ENCODE peak calls at places on chromosomes 5 and 9, in six cellular contexts. One of them, this sample, is unnamed.

GRCh38 chr5:154302181-154302580 is 111.6 kb downstream of the GALNT10 start:
- DNase-seq in Calu3: no peak
- DNase-seq in CD4-positive, alpha-beta T cell: no peak
- DNase-seq in activated B cell treated with CpG ODN at 0.5 μM for 24 hours: no peak
- DNase-seq in tibial nerve: no peak
- DNase-seq in colonic mucosa: no peak
- DNase-seq in this sample: no peak

GRCh38 chr5:23332650-23333251 is 174.7 kb upstream of the PRDM9 start:
- DNase-seq in Calu3: no peak
- DNase-seq in CD4-positive, alpha-beta T cell: no peak
- DNase-seq in activated B cell treated with CpG ODN at 0.5 μM for 24 hours: no peak
- DNase-seq in tibial nerve: no peak
- DNase-seq in colonic mucosa: no peak
- DNase-seq in this sample: no peak

GRCh38 chr5:76331139-76331538 is 71.9 kb upstream of the IQGAP2 start:
- DNase-seq in Calu3: no peak
- DNase-seq in CD4-positive, alpha-beta T cell: peak
- DNase-seq in activated B cell treated with CpG ODN at 0.5 μM for 24 hours: no peak
- DNase-seq in tibial nerve: no peak
- DNase-seq in colonic mucosa: no peak
- DNase-seq in this sample: no peak

GRCh38 chr5:77882670-77883257 is 106.6 kb upstream of the TBCA start:
- DNase-seq in Calu3: no peak
- DNase-seq in CD4-positive, alpha-beta T cell: no peak
- DNase-seq in activated B cell treated with CpG ODN at 0.5 μM for 24 hours: no peak
- DNase-seq in tibial nerve: no peak
- DNase-seq in colonic mucosa: no peak
- DNase-seq in this sample: no peak

GRCh38 chr9:69877852-69878507 is 57.4 kb downstream of the CFAP95 start:
- DNase-seq in Calu3: no peak
- DNase-seq in CD4-positive, alpha-beta T cell: no peak
- DNase-seq in activated B cell treated with CpG ODN at 0.5 μM for 24 hours: no peak
- DNase-seq in tibial nerve: no peak
- DNase-seq in colonic mucosa: no peak
- DNase-seq in this sample: no peak

GRCh38 chr5:59547731-59548130 is 345.8 kb downstream of the PDE4D start:
- DNase-seq in Calu3: no peak
- DNase-seq in CD4-positive, alpha-beta T cell: no peak
- DNase-seq in activated B cell treated with CpG ODN at 0.5 μM for 24 hours: no peak
- DNase-seq in tibial nerve: no peak
- DNase-seq in colonic mucosa: no peak
- DNase-seq in this sample: no peak

GRCh38 chr5:124583469-124584350 is 162.7 kb downstream of the ZNF608 start:
- DNase-seq in Calu3: peak
- DNase-seq in CD4-positive, alpha-beta T cell: no peak
- DNase-seq in activated B cell treated with CpG ODN at 0.5 μM for 24 hours: peak
- DNase-seq in tibial nerve: no peak
- DNase-seq in colonic mucosa: peak
- DNase-seq in this sample: no peak

GRCh38 chr9:6584881-6585597 is 60.5 kb downstream of the GLDC start:
- DNase-seq in Calu3: no peak
- DNase-seq in CD4-positive, alpha-beta T cell: no peak
- DNase-seq in activated B cell treated with CpG ODN at 0.5 μM for 24 hours: no peak
- DNase-seq in tibial nerve: no peak
- DNase-seq in colonic mucosa: no peak
- DNase-seq in this sample: no peak

GRCh38 chr9:136083558-136084190 is 11.4 kb downstream of the NACC2 start:
- DNase-seq in Calu3: no peak
- DNase-seq in CD4-positive, alpha-beta T cell: no peak
- DNase-seq in activated B cell treated with CpG ODN at 0.5 μM for 24 hours: no peak
- DNase-seq in tibial nerve: no peak
- DNase-seq in colonic mucosa: no peak
- DNase-seq in this sample: no peak

GRCh38 chr5:143094087-143094511 is 309.4 kb downstream of the NR3C1 start:
- DNase-seq in Calu3: no peak
- DNase-seq in CD4-positive, alpha-beta T cell: no peak
- DNase-seq in activated B cell treated with CpG ODN at 0.5 μM for 24 hours: no peak
- DNase-seq in tibial nerve: no peak
- DNase-seq in colonic mucosa: no peak
- DNase-seq in this sample: no peak

GRCh38 chr5:31496891-31497290 is 35.0 kb downstream of the DROSHA start:
- DNase-seq in Calu3: no peak
- DNase-seq in CD4-positive, alpha-beta T cell: no peak
- DNase-seq in activated B cell treated with CpG ODN at 0.5 μM for 24 hours: no peak
- DNase-seq in tibial nerve: no peak
- DNase-seq in colonic mucosa: no peak
- DNase-seq in this sample: no peak

GRCh38 chr5:151148583-151148982 is 9.0 kb downstream of the ANXA6 start:
- DNase-seq in Calu3: no peak
- DNase-seq in CD4-positive, alpha-beta T cell: no peak
- DNase-seq in activated B cell treated with CpG ODN at 0.5 μM for 24 hours: no peak
- DNase-seq in tibial nerve: no peak
- DNase-seq in colonic mucosa: no peak
- DNase-seq in this sample: no peak

GRCh38 chr5:177389368-177390169 is 5.3 kb downstream of the SLC34A1 start:
- DNase-seq in Calu3: peak
- DNase-seq in CD4-positive, alpha-beta T cell: no peak
- DNase-seq in activated B cell treated with CpG ODN at 0.5 μM for 24 hours: no peak
- DNase-seq in tibial nerve: no peak
- DNase-seq in colonic mucosa: peak
- DNase-seq in this sample: no peak

GRCh38 chr5:83035373-83036170 is 41.6 kb downstream of the TMEM167A start:
- DNase-seq in Calu3: no peak
- DNase-seq in CD4-positive, alpha-beta T cell: no peak
- DNase-seq in activated B cell treated with CpG ODN at 0.5 μM for 24 hours: no peak
- DNase-seq in tibial nerve: no peak
- DNase-seq in colonic mucosa: no peak
- DNase-seq in this sample: no peak

GRCh38 chr5:16616536-16617271 is at the start of gene RETREG1:
- DNase-seq in Calu3: peak
- DNase-seq in CD4-positive, alpha-beta T cell: peak
- DNase-seq in activated B cell treated with CpG ODN at 0.5 μM for 24 hours: peak
- DNase-seq in tibial nerve: peak
- DNase-seq in colonic mucosa: peak
- DNase-seq in this sample: peak

GRCh38 chr9:134660407-134660806 is 18.8 kb downstream of the COL5A1 start:
- DNase-seq in Calu3: no peak
- DNase-seq in CD4-positive, alpha-beta T cell: no peak
- DNase-seq in activated B cell treated with CpG ODN at 0.5 μM for 24 hours: no peak
- DNase-seq in tibial nerve: no peak
- DNase-seq in colonic mucosa: no peak
- DNase-seq in this sample: no peak

GRCh38 chr5:79454043-79454442 is 59.9 kb downstream of the HOMER1 start:
- DNase-seq in Calu3: no peak
- DNase-seq in CD4-positive, alpha-beta T cell: no peak
- DNase-seq in activated B cell treated with CpG ODN at 0.5 μM for 24 hours: no peak
- DNase-seq in tibial nerve: no peak
- DNase-seq in colonic mucosa: no peak
- DNase-seq in this sample: no peak

GRCh38 chr5:35138232-35138631 is 90.5 kb upstream of the AGXT2 start:
- DNase-seq in Calu3: no peak
- DNase-seq in CD4-positive, alpha-beta T cell: no peak
- DNase-seq in activated B cell treated with CpG ODN at 0.5 μM for 24 hours: no peak
- DNase-seq in tibial nerve: no peak
- DNase-seq in colonic mucosa: no peak
- DNase-seq in this sample: no peak

GRCh38 chr9:130893250-130894101 is 3.1 kb downstream of the QRFP start:
- DNase-seq in Calu3: no peak
- DNase-seq in CD4-positive, alpha-beta T cell: no peak
- DNase-seq in activated B cell treated with CpG ODN at 0.5 μM for 24 hours: no peak
- DNase-seq in tibial nerve: no peak
- DNase-seq in colonic mucosa: no peak
- DNase-seq in this sample: no peak

GRCh38 chr5:78734094-78734845 is 85.7 kb upstream of the LHFPL2 start:
- DNase-seq in Calu3: peak
- DNase-seq in CD4-positive, alpha-beta T cell: no peak
- DNase-seq in activated B cell treated with CpG ODN at 0.5 μM for 24 hours: no peak
- DNase-seq in tibial nerve: no peak
- DNase-seq in colonic mucosa: no peak
- DNase-seq in this sample: no peak

GRCh38 chr5:136208946-136209345 is 16.0 kb upstream of the SMIM32 start:
- DNase-seq in Calu3: no peak
- DNase-seq in CD4-positive, alpha-beta T cell: no peak
- DNase-seq in activated B cell treated with CpG ODN at 0.5 μM for 24 hours: no peak
- DNase-seq in tibial nerve: no peak
- DNase-seq in colonic mucosa: no peak
- DNase-seq in this sample: no peak

GRCh38 chr5:87876616-87877015 is 392.0 kb downstream of the TMEM161B start:
- DNase-seq in Calu3: no peak
- DNase-seq in CD4-positive, alpha-beta T cell: no peak
- DNase-seq in activated B cell treated with CpG ODN at 0.5 μM for 24 hours: no peak
- DNase-seq in tibial nerve: no peak
- DNase-seq in colonic mucosa: no peak
- DNase-seq in this sample: no peak

GRCh38 chr9:114072181-114073140 is 5.6 kb downstream of the AMBP start:
- DNase-seq in Calu3: no peak
- DNase-seq in CD4-positive, alpha-beta T cell: no peak
- DNase-seq in activated B cell treated with CpG ODN at 0.5 μM for 24 hours: no peak
- DNase-seq in tibial nerve: no peak
- DNase-seq in colonic mucosa: peak
- DNase-seq in this sample: no peak

GRCh38 chr5:58490397-58491072 is 700 bp upstream of the GAPT start:
- DNase-seq in Calu3: no peak
- DNase-seq in CD4-positive, alpha-beta T cell: no peak
- DNase-seq in activated B cell treated with CpG ODN at 0.5 μM for 24 hours: no peak
- DNase-seq in tibial nerve: no peak
- DNase-seq in colonic mucosa: no peak
- DNase-seq in this sample: no peak

GRCh38 chr9:133485531-133486260 is 6.8 kb upstream of the SLC2A6 start:
- DNase-seq in Calu3: no peak
- DNase-seq in CD4-positive, alpha-beta T cell: no peak
- DNase-seq in activated B cell treated with CpG ODN at 0.5 μM for 24 hours: no peak
- DNase-seq in tibial nerve: no peak
- DNase-seq in colonic mucosa: no peak
- DNase-seq in this sample: no peak

GRCh38 chr5:113043491-113043931 is 66.9 kb downstream of the DCP2 start:
- DNase-seq in Calu3: no peak
- DNase-seq in CD4-positive, alpha-beta T cell: no peak
- DNase-seq in activated B cell treated with CpG ODN at 0.5 μM for 24 hours: no peak
- DNase-seq in tibial nerve: peak
- DNase-seq in colonic mucosa: no peak
- DNase-seq in this sample: peak
- TF ChIP-seq CTCF in Calu3: no peak
- TF ChIP-seq CTCF in CD4-positive, alpha-beta T cell: peak
- TF ChIP-seq CTCF in activated B cell treated with CpG ODN at 0.5 μM for 24 hours: no peak
- TF ChIP-seq CTCF in tibial nerve: no peak
- TF ChIP-seq CTCF in colonic mucosa: no peak
- TF ChIP-seq CTCF in this sample: peak

DNA sequence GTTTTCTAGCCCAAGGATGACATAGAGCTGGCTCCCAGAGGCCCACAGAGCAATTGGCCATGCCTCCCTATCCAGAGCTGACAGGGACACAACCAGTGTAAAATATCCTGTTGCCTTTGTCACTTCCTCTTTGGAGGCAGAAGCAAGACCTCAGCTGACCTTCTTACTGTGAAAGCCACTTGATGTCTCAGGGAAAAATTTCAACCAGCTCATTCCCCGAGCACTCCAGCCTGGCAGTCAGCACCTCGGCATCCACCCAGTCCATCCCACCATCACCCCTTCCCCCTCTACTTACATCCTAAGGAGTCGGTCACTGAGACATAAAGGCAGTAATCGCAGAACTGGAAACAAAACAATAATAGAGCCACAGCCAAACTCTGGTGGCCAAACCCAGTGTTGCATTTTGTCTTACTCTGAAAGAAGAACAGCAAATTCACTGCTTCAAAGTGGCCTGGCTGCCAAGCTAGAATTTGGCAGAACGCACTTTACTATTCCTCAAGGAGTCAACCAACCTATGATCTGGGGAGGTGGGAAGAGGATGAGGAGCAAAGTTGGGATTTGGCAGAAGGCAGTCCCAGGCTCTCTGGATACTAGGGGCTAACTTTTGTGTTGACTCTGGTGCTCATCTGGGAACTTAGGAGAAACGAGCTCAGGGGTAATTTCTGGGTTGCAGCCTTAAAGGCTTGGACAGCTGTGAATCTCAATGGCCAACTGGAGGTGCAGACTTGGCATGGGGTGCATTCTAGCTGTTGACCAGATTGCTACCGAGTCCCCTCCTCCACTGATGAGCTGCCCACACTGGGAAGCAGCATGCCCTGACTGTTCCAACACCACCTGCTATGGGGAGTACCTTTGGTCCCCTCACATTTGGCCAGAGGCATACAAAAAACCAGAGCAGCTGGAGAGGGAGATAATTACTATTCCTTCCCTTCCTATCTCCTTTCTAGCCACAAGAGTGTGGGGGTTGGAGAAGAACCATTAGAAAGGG is 13.7 kb downstream of the NIPAL4 start:
- DNase-seq in Calu3: no peak
- DNase-seq in CD4-positive, alpha-beta T cell: no peak
- DNase-seq in activated B cell treated with CpG ODN at 0.5 μM for 24 hours: no peak
- DNase-seq in tibial nerve: no peak
- DNase-seq in colonic mucosa: no peak
- DNase-seq in this sample: no peak
- TF ChIP-seq CTCF in Calu3: no peak
- TF ChIP-seq CTCF in CD4-positive, alpha-beta T cell: no peak
- TF ChIP-seq CTCF in activated B cell treated with CpG ODN at 0.5 μM for 24 hours: no peak
- TF ChIP-seq CTCF in tibial nerve: no peak
- TF ChIP-seq CTCF in colonic mucosa: no peak
- TF ChIP-seq CTCF in this sample: no peak

GRCh38 chr5:174205939-174206338 is 160.4 kb downstream of the NSG2 start:
- DNase-seq in Calu3: no peak
- DNase-seq in CD4-positive, alpha-beta T cell: no peak
- DNase-seq in activated B cell treated with CpG ODN at 0.5 μM for 24 hours: no peak
- DNase-seq in tibial nerve: no peak
- DNase-seq in colonic mucosa: no peak
- DNase-seq in this sample: no peak

GRCh38 chr5:174210927-174211326 is 165.4 kb downstream of the NSG2 start:
- DNase-seq in Calu3: no peak
- DNase-seq in CD4-positive, alpha-beta T cell: no peak
- DNase-seq in activated B cell treated with CpG ODN at 0.5 μM for 24 hours: no peak
- DNase-seq in tibial nerve: no peak
- DNase-seq in colonic mucosa: no peak
- DNase-seq in this sample: no peak
- TF ChIP-seq CTCF in Calu3: no peak
- TF ChIP-seq CTCF in CD4-positive, alpha-beta T cell: no peak
- TF ChIP-seq CTCF in activated B cell treated with CpG ODN at 0.5 μM for 24 hours: no peak
- TF ChIP-seq CTCF in tibial nerve: no peak
- TF ChIP-seq CTCF in colonic mucosa: no peak
- TF ChIP-seq CTCF in this sample: no peak

GRCh38 chr5:62742214-62742613 is 163.6 kb downstream of the LRRC70 start:
- DNase-seq in Calu3: no peak
- DNase-seq in CD4-positive, alpha-beta T cell: no peak
- DNase-seq in activated B cell treated with CpG ODN at 0.5 μM for 24 hours: no peak
- DNase-seq in tibial nerve: no peak
- DNase-seq in colonic mucosa: peak
- DNase-seq in this sample: no peak
- TF ChIP-seq CTCF in Calu3: no peak
- TF ChIP-seq CTCF in CD4-positive, alpha-beta T cell: no peak
- TF ChIP-seq CTCF in activated B cell treated with CpG ODN at 0.5 μM for 24 hours: no peak
- TF ChIP-seq CTCF in tibial nerve: no peak
- TF ChIP-seq CTCF in colonic mucosa: no peak
- TF ChIP-seq CTCF in this sample: no peak